ENCODE peak calls at places on chromosomes 4 and X, in nine cellular contexts. X is activated naive CD8-positive, alpha-beta T cell treated with anti-CD3 and anti-CD28 coated beads, Interleukin-2, amount 50 U/mL, for 16 hours; E is HEK293T; V is CD4-positive, alpha-beta T cell; I is cerebellum; Z is NCI-H748 treated with DMSO at 0.1 percent for 48 hours; K is tibial artery; M is activated CD4-positive, alpha-beta memory T cell treated with anti-CD3 and anti-CD28 coated beads for 36 hours; C is natural killer cell treated with Interleukin-12 subunit alpha and Interleukin-12 subunit beta and Interleukin-15 and Interleukin-18, amount 100 ng/mL, for 72 hours. O is an unnamed sample.

GRCh38 chr4:106478152-106478551 is 109.6 kb upstream of the GIMD1 start:
- DNase-seq in X (no peak), E (no peak), V (no peak), I (no peak), Z (peak), K (no peak), M (no peak), C (no peak), O (no peak)

GRCh38 chrX:22629105-22629725 is 356.5 kb downstream of the CBLL2 start:
- DNase-seq in X (no peak), E (no peak), V (no peak), I (no peak), Z (no peak), K (no peak), M (no peak), C (no peak), O (no peak)

GRCh38 chr4:94516067-94516466 is 64.3 kb downstream of the PDLIM5 start:
- DNase-seq in X (no peak), E (no peak), V (no peak), I (no peak), Z (no peak), K (no peak), M (no peak), C (no peak), O (no peak)

GRCh38 chr4:17066972-17067371 is 168.5 kb upstream of the LDB2 start:
- DNase-seq in X (no peak), E (no peak), V (no peak), I (no peak), Z (no peak), K (no peak), M (no peak), C (no peak), O (no peak)

GRCh38 chr4:44736900-44737299 is 10.5 kb upstream of the GNPDA2 start:
- DNase-seq in X (no peak), E (no peak), V (no peak), I (no peak), Z (no peak), K (no peak), M (no peak), C (no peak), O (no peak)

GRCh38 chrX:101388604-101389003 is 2.2 kb upstream of the RPL36A start:
- DNase-seq in X (no peak), E (no peak), V (no peak), I (no peak), Z (no peak), K (no peak), M (no peak), C (no peak), O (no peak)

GRCh38 chr4:144894525-144894924 is 203.5 kb downstream of the ANAPC10 start:
- DNase-seq in X (no peak), E (no peak), V (no peak), I (no peak), Z (no peak), K (peak), M (no peak), C (no peak), O (no peak)

GRCh38 chr4:87973283-87974169 is 2.0 kb upstream of the SPP1 start:
- DNase-seq in X (no peak), E (peak), V (no peak), I (peak), Z (peak), K (peak), M (peak), C (peak), O (peak)

GRCh38 chr4:24731448-24731847 is 63.9 kb upstream of the SOD3 start:
- DNase-seq in X (no peak), E (no peak), V (no peak), I (no peak), Z (no peak), K (no peak), M (no peak), C (no peak), O (no peak)

GRCh38 chr4:103099691-103100392 is at the start of gene BDH2:
- DNase-seq in X (no peak), E (peak), V (peak), I (peak), Z (peak), K (peak), M (peak), C (peak), O (peak)

GRCh38 chr4:182770969-182771330 is 146.2 kb downstream of the DCTD start:
- DNase-seq in X (no peak), E (no peak), V (no peak), I (no peak), Z (no peak), K (no peak), M (no peak), C (no peak), O (no peak)

GRCh38 chr4:47531241-47531953 is 46.3 kb downstream of the ATP10D start:
- DNase-seq in X (no peak), E (no peak), V (peak), I (no peak), Z (no peak), K (no peak), M (peak), C (peak), O (peak)

GRCh38 chr4:180827610-180828009 is 1415.6 kb upstream of the TENM3 start:
- DNase-seq in X (no peak), E (no peak), V (no peak), I (peak), Z (no peak), K (no peak), M (no peak), C (no peak), O (no peak)

GRCh38 chr4:161134795-161135194 is 1029.0 kb downstream of the FSTL5 start:
- DNase-seq in X (no peak), E (no peak), V (no peak), I (no peak), Z (no peak), K (no peak), M (no peak), C (no peak), O (no peak)

GRCh38 chr4:184983660-184984356 is 34.5 kb upstream of the HELT start:
- DNase-seq in X (peak), E (peak), V (peak), I (peak), Z (peak), K (peak), M (peak), C (no peak), O (peak)

GRCh38 chrX:48665991-48666390 is 17.6 kb upstream of the WAS start:
- DNase-seq in X (no peak), E (no peak), V (no peak), I (no peak), Z (no peak), K (no peak), M (no peak), C (no peak), O (no peak)

GRCh38 chr4:6062133-6062532 is 43.9 kb upstream of the C4orf50 start:
- DNase-seq in X (no peak), E (no peak), V (no peak), I (no peak), Z (no peak), K (no peak), M (no peak), C (no peak), O (no peak)

GRCh38 chrX:98289726-98290125 is 1406.0 kb downstream of the RPA4 start:
- DNase-seq in X (no peak), E (no peak), V (no peak), I (no peak), Z (no peak), K (no peak), M (no peak), C (no peak), O (no peak)

GRCh38 chr4:15322016-15322415 is 105.8 kb upstream of the C1QTNF7 start:
- DNase-seq in X (no peak), E (no peak), V (no peak), I (no peak), Z (no peak), K (no peak), M (no peak), C (no peak), O (no peak)

GRCh38 chr4:76943129-76943620 is 6.4 kb upstream of the SEPTIN11 start:
- DNase-seq in X (no peak), E (no peak), V (no peak), I (no peak), Z (no peak), K (no peak), M (no peak), C (no peak), O (no peak)

GRCh38 chrX:16239211-16239610 is 71.9 kb downstream of the MAGEB17 start:
- DNase-seq in X (no peak), E (no peak), V (no peak), I (no peak), Z (no peak), K (no peak), M (peak), C (no peak), O (peak)

O was measured in activated CD8-positive, alpha-beta T cell treated with anti-CD3 and anti-CD28 coated beads for 36 hours.